ENCODE peak calls at places on chromosomes 16 and 17, in six cellular contexts. H is mesendoderm, I is psoas muscle, Q is heart right ventricle, D is uterus, O is OCI-LY7. U is an unnamed sample.

GRCh38 chr16:30656974-30657865 is 1.0 kb upstream of the FBRS start:
- DNase-seq in Q (no peak), D (no peak), O (no peak), I (no peak), H (no peak), U (no peak)

GRCh38 chr17:6755731-6756184 is at the start of gene XAF1:
- DNase-seq in Q (peak), D (peak), I (peak), O (peak), H (no peak), U (peak)

GRCh38 chr16:3038256-3038655 is 1.5 kb upstream of the BICDL2 start:
- DNase-seq in O (no peak), H (peak), Q (no peak), D (no peak), I (no peak), U (no peak)

GRCh38 chr17:57902117-57902799 is 52.4 kb upstream of the MRPS23 start:
- DNase-seq in H (no peak), Q (no peak), D (no peak), I (peak), O (peak), U (no peak)

GRCh38 chr17:29617481-29618271 is 5.0 kb downstream of the CORO6 start:
- DNase-seq in D (no peak), I (peak), H (peak), Q (peak), O (peak), U (peak)

GRCh38 chr17:32127156-32127897 is 15.0 kb upstream of the RHOT1 start:
- DNase-seq in D (peak), H (peak), O (peak), I (peak), Q (peak), U (peak)

GRCh38 chr16:83344014-83344413 is 463.8 kb upstream of the HSBP1 start:
- DNase-seq in I (no peak), O (no peak), Q (no peak), H (no peak), D (peak), U (no peak)

GRCh38 chr17:43701318-43701743 is 39.6 kb upstream of the MEOX1 start:
- DNase-seq in Q (no peak), D (no peak), H (no peak), I (no peak), O (no peak), U (no peak)

GRCh38 chr16:73113326-73113720 is 65.4 kb upstream of the ZFHX3 start:
- DNase-seq in D (no peak), O (no peak), Q (no peak), I (no peak), H (no peak), U (no peak)

GRCh38 chr16:4936991-4937781 is at the start of gene PPL:
- DNase-seq in I (peak), H (peak), D (peak), O (no peak), Q (peak), U (peak)

GRCh38 chr16:85715169-85716015 is 26.6 kb upstream of the GINS2 start:
- DNase-seq in D (no peak), Q (no peak), O (no peak), I (no peak), H (no peak), U (no peak)

GRCh38 chr17:82330322-82331239 is 3.0 kb downstream of the SECTM1 start:
- DNase-seq in H (no peak), Q (peak), O (peak), D (no peak), I (peak), U (no peak)

GRCh38 chr17:75277664-75278071 is 6.6 kb upstream of the MIF4GD start:
- DNase-seq in O (no peak), D (no peak), Q (no peak), I (peak), H (peak), U (no peak)

GRCh38 chr17:64938925-64939474 is 19.7 kb upstream of the LRRC37A3 start:
- DNase-seq in H (peak), Q (peak), I (peak), O (peak), D (no peak), U (peak)

GRCh38 chr17:30567231-30568116 is 90.3 kb downstream of the GOSR1 start:
- DNase-seq in D (no peak), H (no peak), Q (no peak), O (no peak), I (no peak), U (no peak)

GRCh38 chr16:23694707-23695373 is 16.2 kb downstream of the PLK1 start:
- DNase-seq in H (peak), Q (no peak), D (no peak), I (no peak), O (peak), U (no peak)

GRCh38 chr16:59432934-59433333 is 698.8 kb upstream of the GOT2 start:
- DNase-seq in D (no peak), Q (no peak), I (no peak), O (no peak), H (no peak), U (no peak)

GRCh38 chr16:57647136-57647875 is 18.9 kb downstream of the ADGRG1 start:
- DNase-seq in O (no peak), I (no peak), H (no peak), Q (no peak), D (no peak), U (no peak)

GRCh38 chr17:37490022-37490587 is 414 bp downstream of the DUSP14 start:
- DNase-seq in Q (peak), D (peak), I (peak), O (peak), H (peak), U (peak)

GRCh38 chr17:46865100-46865499 is 13.7 kb downstream of the WNT9B start:
- DNase-seq in D (no peak), O (peak), H (peak), I (no peak), Q (no peak), U (no peak)

GRCh38 chr17:80691784-80692183 is 147.1 kb downstream of the RPTOR start:
- DNase-seq in Q (no peak), O (peak), I (no peak), D (no peak), H (no peak), U (no peak)

GRCh38 chr17:16442594-16443389 is 27.4 kb downstream of the TRPV2 start:
- DNase-seq in D (no peak), O (no peak), Q (no peak), H (peak), I (no peak), U (no peak)

GRCh38 chr17:18259621-18260331 is 686 bp upstream of the MIEF2 start:
- DNase-seq in I (no peak), H (peak), Q (no peak), O (no peak), D (no peak), U (no peak)

GRCh38 chr17:79026345-79027273 is 2.6 kb downstream of the C1QTNF1 start:
- DNase-seq in O (no peak), Q (peak), D (no peak), H (no peak), I (peak), U (peak)

GRCh38 chr16:86768231-86768791 is 190.0 kb downstream of the FOXL1 start:
- DNase-seq in O (no peak), H (no peak), D (no peak), I (no peak), Q (no peak), U (no peak)

GRCh38 chr17:13584701-13585080 is 17.0 kb downstream of the HS3ST3A1 start:
- DNase-seq in D (no peak), I (no peak), O (no peak), Q (no peak), H (peak), U (no peak)

GRCh38 chr16:56428087-56428486 is 2.7 kb upstream of the AMFR start:
- DNase-seq in Q (no peak), D (no peak), H (no peak), O (no peak), I (no peak), U (no peak)

GRCh38 chr17:7579001-7579838 is at the start of gene CD68:
- DNase-seq in Q (peak), I (peak), D (peak), O (peak), H (peak), U (peak)

GRCh38 chr16:86713021-86713631 is 134.8 kb downstream of the FOXL1 start:
- DNase-seq in O (no peak), D (no peak), Q (no peak), I (peak), H (no peak), U (no peak)

GRCh38 chr17:70544307-70544706 is 375.0 kb downstream of the KCNJ2 start:
- DNase-seq in Q (no peak), O (no peak), I (no peak), D (no peak), H (no peak), U (no peak)

GRCh38 chr17:48181653-48182052 is 74.1 kb downstream of the SNX11 start:
- DNase-seq in I (no peak), H (peak), D (no peak), Q (no peak), O (no peak), U (no peak)

GRCh38 chr17:46782250-46782953 is 36.1 kb downstream of the WNT3 start:
- DNase-seq in I (no peak), O (peak), Q (no peak), D (no peak), H (peak), U (no peak)

GRCh38 chr17:50956409-50956749 is 90.2 kb upstream of the TOB1 start:
- DNase-seq in I (no peak), D (no peak), O (no peak), H (no peak), Q (no peak), U (no peak)
- H3K27ac ChIP-seq in I (peak), D (peak), O (no peak), H (no peak), Q (peak), U (peak)

GRCh38 chr16:1639282-1639681 is 27.1 kb downstream of the CRAMP1 start:
- DNase-seq in D (no peak), I (no peak), O (no peak), Q (no peak), H (peak), U (no peak)
- H3K27ac ChIP-seq in D (no peak), I (no peak), O (no peak), Q (no peak), H (no peak), U (no peak)

DNA sequence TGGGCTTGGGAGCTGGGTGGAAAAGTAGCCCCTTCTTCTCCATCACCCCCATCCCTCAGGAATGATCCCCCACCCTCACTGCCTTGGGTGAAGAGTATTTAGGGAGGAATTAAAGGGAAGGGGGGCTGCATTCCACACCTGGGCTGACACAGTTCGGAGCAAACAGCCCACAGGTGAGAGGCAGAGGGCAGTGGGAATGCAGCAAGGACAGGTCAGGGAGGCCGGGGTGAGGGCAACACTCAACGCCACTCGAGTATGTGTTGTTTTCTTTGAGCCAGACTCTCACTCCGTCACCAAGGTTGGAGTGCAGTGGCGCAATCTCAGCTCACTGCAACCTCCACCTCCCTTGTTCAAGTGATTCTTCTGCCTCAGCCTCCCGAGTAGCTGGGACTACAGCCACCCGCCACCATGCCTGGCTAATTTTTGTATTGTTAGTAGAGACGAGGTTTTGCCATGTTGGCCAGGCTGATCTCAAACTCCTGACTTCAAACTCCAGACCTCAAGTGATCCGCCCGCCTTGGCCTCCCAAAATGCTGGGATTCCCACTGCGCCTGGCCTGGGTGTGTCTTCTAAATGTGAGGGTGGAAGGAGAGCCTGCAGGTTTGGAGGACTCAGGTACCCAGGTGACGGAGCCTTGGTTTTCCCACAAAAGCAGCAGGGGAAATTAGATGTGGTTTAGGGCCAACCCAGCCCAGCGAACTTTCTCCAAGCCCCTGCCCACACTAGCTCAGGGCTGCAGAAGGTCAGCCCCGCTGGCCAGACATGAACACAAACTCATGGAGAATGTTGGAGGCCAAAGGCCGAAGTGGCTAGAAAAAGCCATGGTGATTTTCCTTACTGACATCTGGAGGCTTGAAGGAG is 21.2 kb upstream of the ITGA3 start:
- DNase-seq in D (no peak), H (peak), Q (no peak), O (no peak), I (no peak), U (no peak)
- H3K27ac ChIP-seq in D (no peak), H (no peak), Q (no peak), O (no peak), I (no peak), U (peak)

GRCh38 chr16:89319628-89319882 is 102.1 kb downstream of the ZNF778 start:
- DNase-seq in O (no peak), Q (no peak), H (no peak), I (no peak), D (no peak), U (no peak)

GRCh38 chr16:89320717-89321501 is 103.4 kb downstream of the ZNF778 start:
- DNase-seq in H (peak), Q (peak), D (no peak), O (no peak), I (peak), U (no peak)

GRCh38 chr16:89318430-89318758 is 100.9 kb downstream of the ZNF778 start:
- DNase-seq in Q (no peak), O (no peak), H (no peak), D (no peak), I (no peak), U (no peak)

GRCh38 chr16:89318871-89319627 is 101.5 kb downstream of the ZNF778 start:
- DNase-seq in H (no peak), I (peak), Q (peak), O (no peak), D (no peak), U (no peak)

GRCh38 chr16:89319883-89320716 is 102.6 kb downstream of the ZNF778 start:
- DNase-seq in Q (peak), H (peak), I (peak), O (no peak), D (no peak), U (no peak)
- H3K27ac ChIP-seq in Q (peak), H (no peak), I (peak), O (no peak), D (peak), U (peak)

DNA sequence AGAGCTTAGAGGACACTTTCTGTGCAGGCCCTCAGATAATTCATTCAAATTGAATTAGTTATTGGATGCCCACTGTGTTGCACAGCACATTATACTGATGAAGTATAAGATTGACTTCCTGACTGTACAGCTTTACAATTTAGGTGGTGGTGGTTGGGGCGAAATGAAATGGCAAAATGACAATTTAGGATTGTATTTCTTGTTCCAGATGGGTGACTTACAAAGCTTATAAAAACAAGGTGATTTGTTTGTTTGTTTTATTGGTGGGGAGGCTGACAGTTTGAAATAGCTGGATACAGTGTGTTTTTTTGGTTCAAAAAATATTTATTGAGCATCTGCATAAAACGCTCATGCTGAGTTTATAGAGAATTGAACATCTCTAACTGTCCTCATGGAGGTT is 1.6 kb downstream of the MAP2K4 start:
- DNase-seq in H (no peak), O (no peak), I (no peak), Q (no peak), D (no peak), U (no peak)
- H3K27ac ChIP-seq in H (no peak), O (no peak), I (no peak), Q (no peak), D (no peak), U (no peak)

GRCh38 chr17:39376434-39376833 is 25.0 kb downstream of the FBXL20 start:
- DNase-seq in H (no peak), I (no peak), D (no peak), Q (no peak), O (peak), U (no peak)
- H3K27ac ChIP-seq in H (no peak), I (no peak), D (no peak), Q (no peak), O (no peak), U (no peak)

GRCh38 chr17:42133461-42134041 is 10.9 kb downstream of the HSPB9 start:
- DNase-seq in H (no peak), O (peak), I (no peak), Q (no peak), D (no peak), U (no peak)
- H3K27ac ChIP-seq in H (no peak), O (peak), I (peak), Q (peak), D (peak), U (no peak)

GRCh38 chr16:88068476-88069396 is 117.5 kb downstream of the BANP start:
- DNase-seq in Q (no peak), D (no peak), I (peak), O (no peak), H (no peak), U (no peak)
- H3K27ac ChIP-seq in Q (no peak), D (no peak), I (no peak), O (peak), H (no peak), U (no peak)

U was measured in tibial artery.